ENCODE peak calls at places on chromosomes 13 and 19, in four cellular contexts. One of them, this sample, is unnamed.

GRCh38 chr13:84563611-84564010 is 681.3 kb upstream of the SLITRK1 start:
- DNase-seq in H1: no peak
- DNase-seq in GM12878: no peak
- DNase-seq in K562: no peak
- DNase-seq in this sample: no peak

GRCh38 chr19:46922465-46922864 is 61.7 kb downstream of the ARHGAP35 start:
- DNase-seq in GM12878: no peak
- DNase-seq in H1: no peak
- DNase-seq in K562: no peak
- DNase-seq in this sample: no peak

GRCh38 chr13:90270231-90270630 is 1077.3 kb upstream of the MIR17HG start:
- DNase-seq in K562: no peak
- DNase-seq in H1: no peak
- DNase-seq in GM12878: no peak
- DNase-seq in this sample: no peak

GRCh38 chr13:23867027-23867491 is 22.1 kb downstream of the MIPEP start:
- DNase-seq in H1: no peak
- DNase-seq in GM12878: no peak
- DNase-seq in K562: peak
- DNase-seq in this sample: no peak

GRCh38 chr13:92553470-92554114 is 673.0 kb upstream of the GPC6 start:
- DNase-seq in GM12878: no peak
- DNase-seq in K562: no peak
- DNase-seq in H1: no peak
- DNase-seq in this sample: no peak

GRCh38 chr19:29715695-29716581 is 877 bp upstream of the C19orf12 start:
- DNase-seq in GM12878: no peak
- DNase-seq in K562: no peak
- DNase-seq in H1: no peak
- DNase-seq in this sample: peak

GRCh38 chr19:35120492-35120891 is 4.9 kb downstream of the FXYD3 start:
- DNase-seq in K562: no peak
- DNase-seq in GM12878: no peak
- DNase-seq in H1: no peak
- DNase-seq in this sample: no peak

GRCh38 chr19:49042177-49042576 is 1.5 kb upstream of the CGB5 start:
- DNase-seq in H1: no peak
- DNase-seq in K562: no peak
- DNase-seq in GM12878: no peak
- DNase-seq in this sample: no peak

GRCh38 chr19:55247621-55248099 is 11.2 kb downstream of the PPP6R1 start:
- DNase-seq in GM12878: no peak
- DNase-seq in H1: no peak
- DNase-seq in K562: no peak
- DNase-seq in this sample: no peak

GRCh38 chr13:79802389-79803140 is 321.6 kb downstream of the NDFIP2 start:
- DNase-seq in GM12878: no peak
- DNase-seq in H1: no peak
- DNase-seq in K562: no peak
- DNase-seq in this sample: no peak

GRCh38 chr13:45500492-45501174 is 35.9 kb downstream of the COG3 start:
- DNase-seq in H1: no peak
- DNase-seq in K562: no peak
- DNase-seq in GM12878: no peak
- DNase-seq in this sample: peak

GRCh38 chr19:4971424-4971793 is 2.5 kb downstream of the KDM4B start:
- DNase-seq in GM12878: no peak
- DNase-seq in H1: no peak
- DNase-seq in K562: peak
- DNase-seq in this sample: peak

GRCh38 chr13:83216521-83217245 is 665.6 kb downstream of the SLITRK1 start:
- DNase-seq in H1: no peak
- DNase-seq in GM12878: no peak
- DNase-seq in K562: no peak
- DNase-seq in this sample: no peak

GRCh38 chr13:50679321-50679720 is 164.2 kb downstream of the DLEU7 start:
- DNase-seq in K562: no peak
- DNase-seq in H1: no peak
- DNase-seq in GM12878: no peak
- DNase-seq in this sample: no peak

GRCh38 chr19:44949550-44949949 is 3.7 kb downstream of the APOC2 start:
- DNase-seq in GM12878: no peak
- DNase-seq in K562: no peak
- DNase-seq in H1: no peak
- DNase-seq in this sample: no peak

GRCh38 chr19:45768644-45769053 is 403 bp downstream of the SIX5 start:
- DNase-seq in K562: peak
- DNase-seq in H1: no peak
- DNase-seq in GM12878: no peak
- DNase-seq in this sample: no peak

GRCh38 chr13:66425741-66426140 is 804.4 kb downstream of the PCDH9 start:
- DNase-seq in H1: no peak
- DNase-seq in GM12878: no peak
- DNase-seq in K562: no peak
- DNase-seq in this sample: no peak

GRCh38 chr19:35641515-35642151 is at the start of gene ETV2:
- DNase-seq in K562: peak
- DNase-seq in H1: no peak
- DNase-seq in GM12878: no peak
- DNase-seq in this sample: no peak

GRCh38 chr13:76754414-76754813 is 131.8 kb downstream of the KCTD12 start:
- DNase-seq in GM12878: no peak
- DNase-seq in K562: no peak
- DNase-seq in H1: no peak
- DNase-seq in this sample: no peak

GRCh38 chr13:21413013-21413412 is 46.1 kb downstream of the ZDHHC20 start:
- DNase-seq in H1: no peak
- DNase-seq in GM12878: no peak
- DNase-seq in K562: no peak
- DNase-seq in this sample: no peak

GRCh38 chr13:39106216-39106995 is 68.2 kb downstream of the NHLRC3 start:
- DNase-seq in H1: no peak
- DNase-seq in GM12878: no peak
- DNase-seq in K562: no peak
- DNase-seq in this sample: peak

GRCh38 chr13:33351324-33351723 is 65.8 kb upstream of the STARD13 start:
- DNase-seq in K562: no peak
- DNase-seq in H1: no peak
- DNase-seq in GM12878: no peak
- DNase-seq in this sample: no peak

GRCh38 chr13:51276684-51277083 is 54.5 kb downstream of the FAM124A start:
- DNase-seq in H1: no peak
- DNase-seq in K562: no peak
- DNase-seq in GM12878: no peak
- DNase-seq in this sample: no peak

DNA sequence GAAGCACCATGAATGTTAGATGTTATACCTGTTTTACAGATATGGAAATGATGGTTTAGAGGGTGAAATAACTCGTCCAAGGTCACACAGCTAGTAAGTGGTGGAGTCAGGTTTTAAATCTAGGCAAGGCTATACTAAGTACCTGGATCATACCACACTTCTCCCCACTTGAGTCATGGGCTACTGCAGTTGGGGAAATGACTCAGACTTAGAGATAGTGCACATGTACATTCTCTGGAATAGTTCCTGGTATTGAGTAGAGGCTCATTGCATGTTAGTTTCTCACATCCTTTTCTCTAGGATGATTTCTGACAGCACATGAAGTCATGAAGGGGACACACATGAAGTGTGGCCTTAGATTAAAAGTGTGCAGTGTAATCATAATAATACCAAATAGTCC is 76.2 kb upstream of the TNFSF11 start:
- DNase-seq in K562: no peak
- DNase-seq in H1: no peak
- DNase-seq in GM12878: peak
- DNase-seq in this sample: no peak
- TF ChIP-seq CBX5 in K562: no peak
- TF ChIP-seq CBX5 in H1: no peak
- TF ChIP-seq CBX5 in GM12878: no peak
- TF ChIP-seq CBX5 in this sample: no peak

GRCh38 chr19:33296473-33297060 is 5.8 kb downstream of the CEBPA start:
- DNase-seq in H1: no peak
- DNase-seq in GM12878: no peak
- DNase-seq in K562: no peak
- DNase-seq in this sample: no peak
- TF ChIP-seq CBX5 in H1: no peak
- TF ChIP-seq CBX5 in GM12878: no peak
- TF ChIP-seq CBX5 in K562: no peak
- TF ChIP-seq CBX5 in this sample: no peak

GRCh38 chr19:2974342-2974932 is 2.9 kb upstream of the TLE6 start:
- DNase-seq in GM12878: no peak
- DNase-seq in H1: no peak
- DNase-seq in K562: peak
- DNase-seq in this sample: no peak
- TF ChIP-seq CBX5 in GM12878: no peak
- TF ChIP-seq CBX5 in H1: no peak
- TF ChIP-seq CBX5 in K562: no peak
- TF ChIP-seq CBX5 in this sample: no peak

GRCh38 chr19:18975864-18976263 is 34.8 kb upstream of the HOMER3 start:
- DNase-seq in K562: no peak
- DNase-seq in GM12878: no peak
- DNase-seq in H1: no peak
- DNase-seq in this sample: no peak
- TF ChIP-seq CBX5 in K562: no peak
- TF ChIP-seq CBX5 in GM12878: no peak
- TF ChIP-seq CBX5 in H1: no peak
- TF ChIP-seq CBX5 in this sample: no peak

GRCh38 chr19:10625003-10625761 is at the start of gene SLC44A2:
- DNase-seq in K562: peak
- DNase-seq in GM12878: no peak
- DNase-seq in H1: no peak
- DNase-seq in this sample: no peak
- TF ChIP-seq CBX5 in K562: no peak
- TF ChIP-seq CBX5 in GM12878: no peak
- TF ChIP-seq CBX5 in H1: no peak
- TF ChIP-seq CBX5 in this sample: no peak

DNA sequence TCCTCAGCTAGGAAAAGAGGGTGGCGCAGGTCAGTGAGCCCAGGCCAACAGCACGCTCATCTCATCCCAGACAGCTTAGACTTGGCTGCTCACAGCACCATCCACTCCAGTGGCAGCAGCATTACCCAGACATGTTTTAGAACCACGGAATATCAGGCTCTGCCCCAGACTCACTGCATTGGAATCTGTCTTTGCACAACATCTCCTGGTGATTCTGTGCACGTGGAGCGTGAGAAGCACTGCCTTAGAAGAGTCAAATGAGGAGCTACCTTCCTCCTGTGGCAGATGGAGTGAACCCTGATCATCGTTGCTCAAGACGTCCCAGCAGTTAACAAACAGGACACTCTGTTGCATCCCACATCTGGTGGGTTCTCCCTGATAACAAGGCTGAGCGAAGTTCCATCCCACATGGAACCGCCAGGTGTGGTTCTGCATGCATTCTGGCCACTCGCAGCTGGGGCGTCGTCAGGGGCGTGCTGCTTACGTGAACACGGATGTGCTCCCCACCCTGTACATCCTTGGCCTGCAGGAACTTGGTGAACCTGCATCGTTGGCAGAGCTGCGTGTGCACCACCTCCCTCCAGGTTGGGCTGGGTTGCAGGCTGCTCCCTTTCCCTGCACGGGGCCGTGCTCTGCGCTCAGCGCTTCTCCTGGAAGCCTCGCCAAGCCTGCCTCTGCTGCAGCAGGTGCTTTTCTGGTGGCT is 25.2 kb upstream of the ATP11A start:
- DNase-seq in K562: no peak
- DNase-seq in GM12878: no peak
- DNase-seq in H1: no peak
- DNase-seq in this sample: no peak
- TF ChIP-seq CBX5 in K562: no peak
- TF ChIP-seq CBX5 in GM12878: no peak
- TF ChIP-seq CBX5 in H1: no peak
- TF ChIP-seq CBX5 in this sample: no peak

GRCh38 chr13:109782066-109782822 is 4.1 kb downstream of the IRS2 start:
- DNase-seq in K562: no peak
- DNase-seq in GM12878: no peak
- DNase-seq in H1: no peak
- DNase-seq in this sample: no peak

GRCh38 chr13:109779876-109780516 is 6.4 kb downstream of the IRS2 start:
- DNase-seq in H1: no peak
- DNase-seq in K562: no peak
- DNase-seq in GM12878: no peak
- DNase-seq in this sample: no peak

GRCh38 chr13:109780880-109781383 is 5.5 kb downstream of the IRS2 start:
- DNase-seq in H1: no peak
- DNase-seq in GM12878: no peak
- DNase-seq in K562: no peak
- DNase-seq in this sample: no peak

GRCh38 chr13:109782823-109783411 is 3.5 kb downstream of the IRS2 start:
- DNase-seq in H1: no peak
- DNase-seq in K562: no peak
- DNase-seq in GM12878: no peak
- DNase-seq in this sample: no peak

DNA sequence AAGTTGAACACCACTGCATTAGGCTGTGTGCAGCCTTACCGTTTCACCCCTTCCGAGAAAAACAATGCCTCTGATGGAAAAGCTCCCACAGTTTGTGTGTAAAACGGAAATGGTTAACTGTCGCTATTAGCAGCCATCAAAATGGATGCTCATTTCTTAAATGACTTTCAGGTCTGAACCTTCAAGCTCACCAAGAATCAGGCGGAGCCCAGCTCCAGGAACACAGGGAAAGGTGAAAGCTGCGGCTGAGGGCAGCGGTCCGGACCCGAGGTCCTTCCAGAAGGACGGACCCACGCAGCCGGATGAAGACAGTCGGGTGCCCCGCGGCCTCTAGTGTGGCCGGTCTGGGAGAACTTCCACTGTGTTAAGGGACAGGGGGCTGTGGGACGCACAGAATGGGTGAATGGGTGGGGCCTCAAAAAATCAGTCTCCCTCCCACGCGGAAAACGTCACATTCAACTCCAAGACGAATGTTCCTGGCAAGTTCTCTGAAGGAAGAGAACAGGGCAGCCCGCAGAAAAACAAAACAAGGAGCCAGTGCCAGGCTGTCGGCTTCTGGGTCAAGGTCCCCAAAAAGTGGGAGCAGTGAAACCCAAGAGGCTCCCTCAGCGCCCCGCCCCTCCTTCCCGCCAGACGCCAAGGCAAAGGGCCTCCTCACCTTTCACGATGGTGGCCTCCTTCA is 4.9 kb downstream of the IRS2 start:
- DNase-seq in K562: no peak
- DNase-seq in GM12878: no peak
- DNase-seq in H1: no peak
- DNase-seq in this sample: no peak
- TF ChIP-seq CBX5 in K562: no peak
- TF ChIP-seq CBX5 in GM12878: no peak
- TF ChIP-seq CBX5 in H1: no peak
- TF ChIP-seq CBX5 in this sample: no peak